ENCODE peak calls at places on chromosomes 1 and 21, in five cellular contexts. One of them, this sample, is unnamed.

GRCh38 chr1:70034403-70034802 is 171.0 kb downstream of the LRRC40 start:
- DNase-seq in HCT116: peak; percentile 29
- DNase-seq in H1: no peak
- DNase-seq in SK-N-SH: peak; percentile 8
- DNase-seq in K562: peak; percentile 14
- DNase-seq in this sample: no peak

GRCh38 chr1:111176678-111177077 is 23.8 kb downstream of the DENND2D start:
- DNase-seq in HCT116: no peak
- DNase-seq in K562: no peak
- DNase-seq in SK-N-SH: no peak
- DNase-seq in H1: no peak
- DNase-seq in this sample: no peak

GRCh38 chr21:19565587-19565986 is 1162.0 kb upstream of the TMPRSS15 start:
- DNase-seq in H1: no peak
- DNase-seq in SK-N-SH: no peak
- DNase-seq in K562: no peak
- DNase-seq in HCT116: no peak
- DNase-seq in this sample: no peak

GRCh38 chr1:218636548-218636947 is 291.4 kb downstream of the TGFB2 start:
- DNase-seq in SK-N-SH: no peak
- DNase-seq in H1: no peak
- DNase-seq in HCT116: no peak
- DNase-seq in K562: no peak
- DNase-seq in this sample: no peak

GRCh38 chr1:181073638-181074037 is 14.9 kb upstream of the IER5 start:
- DNase-seq in H1: no peak
- DNase-seq in K562: no peak
- DNase-seq in HCT116: no peak
- DNase-seq in SK-N-SH: no peak
- DNase-seq in this sample: no peak

GRCh38 chr1:39084191-39084590 is 58.0 kb downstream of the NDUFS5 start:
- DNase-seq in HCT116: no peak
- DNase-seq in SK-N-SH: no peak
- DNase-seq in H1: no peak
- DNase-seq in K562: no peak
- DNase-seq in this sample: no peak

GRCh38 chr1:58908539-58909161 is 124.8 kb upstream of the JUN start:
- DNase-seq in H1: no peak
- DNase-seq in HCT116: no peak
- DNase-seq in SK-N-SH: no peak
- DNase-seq in K562: no peak
- DNase-seq in this sample: no peak

GRCh38 chr1:13851726-13852125 is 151.7 kb downstream of the PRDM2 start:
- DNase-seq in K562: no peak
- DNase-seq in HCT116: no peak
- DNase-seq in SK-N-SH: no peak
- DNase-seq in H1: no peak
- DNase-seq in this sample: no peak

GRCh38 chr1:19066874-19067186 is 110.4 kb upstream of the IFFO2 start:
- DNase-seq in SK-N-SH: no peak
- DNase-seq in HCT116: no peak
- DNase-seq in K562: no peak
- DNase-seq in H1: no peak
- DNase-seq in this sample: no peak

GRCh38 chr1:55257958-55258357 is 42.8 kb upstream of the USP24 start:
- DNase-seq in HCT116: no peak
- DNase-seq in H1: no peak
- DNase-seq in SK-N-SH: no peak
- DNase-seq in K562: no peak
- DNase-seq in this sample: no peak

GRCh38 chr1:207084701-207085180 is 3.9 kb upstream of the C4BPB start:
- DNase-seq in HCT116: peak; percentile 69
- DNase-seq in K562: peak; percentile 77
- DNase-seq in SK-N-SH: peak; percentile 45
- DNase-seq in H1: peak; percentile 27
- DNase-seq in this sample: peak; percentile 47

GRCh38 chr1:7579016-7579415 is 192.1 kb upstream of the VAMP3 start:
- DNase-seq in K562: no peak
- DNase-seq in SK-N-SH: no peak
- DNase-seq in H1: no peak
- DNase-seq in HCT116: no peak
- DNase-seq in this sample: no peak

GRCh38 chr1:55987491-55988255 is 591.7 kb downstream of the PLPP3 start:
- DNase-seq in K562: no peak
- DNase-seq in SK-N-SH: no peak
- DNase-seq in HCT116: no peak
- DNase-seq in H1: peak; percentile 5
- DNase-seq in this sample: no peak

GRCh38 chr1:193260056-193260750 is 73.8 kb upstream of the B3GALT2 start:
- DNase-seq in K562: no peak
- DNase-seq in SK-N-SH: no peak
- DNase-seq in HCT116: no peak
- DNase-seq in H1: no peak
- DNase-seq in this sample: no peak

GRCh38 chr1:226401407-226402303 is 6.2 kb downstream of the PARP1 start:
- DNase-seq in HCT116: no peak
- DNase-seq in K562: no peak
- DNase-seq in SK-N-SH: no peak
- DNase-seq in H1: no peak
- DNase-seq in this sample: no peak

GRCh38 chr1:101299166-101299565 is 62.3 kb downstream of the S1PR1 start:
- DNase-seq in HCT116: no peak
- DNase-seq in K562: no peak
- DNase-seq in H1: no peak
- DNase-seq in SK-N-SH: no peak
- DNase-seq in this sample: no peak

GRCh38 chr1:39892611-39893595 is 8.8 kb downstream of the MYCL start:
- DNase-seq in SK-N-SH: no peak
- DNase-seq in K562: peak; percentile 67
- DNase-seq in HCT116: no peak
- DNase-seq in H1: no peak
- DNase-seq in this sample: no peak

GRCh38 chr1:203219934-203220333 is 9.5 kb downstream of the CHIT1 start:
- DNase-seq in HCT116: no peak
- DNase-seq in K562: no peak
- DNase-seq in SK-N-SH: no peak
- DNase-seq in H1: no peak
- DNase-seq in this sample: no peak

GRCh38 chr1:71156633-71157032 is 75.8 kb upstream of the ZRANB2 start:
- DNase-seq in H1: no peak
- DNase-seq in SK-N-SH: no peak
- DNase-seq in K562: no peak
- DNase-seq in HCT116: no peak
- DNase-seq in this sample: no peak

GRCh38 chr1:164772635-164773034 is 213.7 kb downstream of the PBX1 start:
- DNase-seq in K562: peak; percentile 46
- DNase-seq in HCT116: peak; percentile 75
- DNase-seq in SK-N-SH: no peak
- DNase-seq in H1: no peak
- DNase-seq in this sample: no peak

GRCh38 chr1:245258271-245258920 is 103.6 kb downstream of the KIF26B start:
- DNase-seq in K562: no peak
- DNase-seq in SK-N-SH: no peak
- DNase-seq in H1: no peak
- DNase-seq in HCT116: no peak
- DNase-seq in this sample: no peak

GRCh38 chr1:214453109-214453722 is 98.2 kb downstream of the PTPN14 start:
- DNase-seq in H1: no peak
- DNase-seq in HCT116: no peak
- DNase-seq in SK-N-SH: no peak
- DNase-seq in K562: no peak
- DNase-seq in this sample: no peak

GRCh38 chr1:178495158-178495557 is 1.6 kb downstream of the CLEC20A start:
- DNase-seq in HCT116: no peak
- DNase-seq in H1: no peak
- DNase-seq in SK-N-SH: no peak
- DNase-seq in K562: no peak
- DNase-seq in this sample: no peak

GRCh38 chr1:172781513-172782140 is 122.7 kb downstream of the FASLG start:
- DNase-seq in SK-N-SH: no peak
- DNase-seq in H1: no peak
- DNase-seq in K562: no peak
- DNase-seq in HCT116: no peak
- DNase-seq in this sample: no peak

GRCh38 chr1:68470388-68470970 is 20.7 kb upstream of the RPE65 start:
- DNase-seq in SK-N-SH: no peak
- DNase-seq in K562: no peak
- DNase-seq in HCT116: no peak
- DNase-seq in H1: no peak
- DNase-seq in this sample: no peak

GRCh38 chr1:66282343-66282852 is 251.6 kb upstream of the SGIP1 start:
- DNase-seq in HCT116: peak; percentile 68
- DNase-seq in H1: no peak
- DNase-seq in K562: no peak
- DNase-seq in SK-N-SH: no peak
- DNase-seq in this sample: no peak

GRCh38 chr1:97936976-97937375 is 16.1 kb upstream of the DPYD start:
- DNase-seq in K562: no peak
- DNase-seq in H1: no peak
- DNase-seq in HCT116: no peak
- DNase-seq in SK-N-SH: no peak
- DNase-seq in this sample: no peak

GRCh38 chr1:184028854-184029623 is 8.5 kb downstream of the COLGALT2 start:
- DNase-seq in SK-N-SH: peak; percentile 9
- DNase-seq in HCT116: no peak
- DNase-seq in H1: no peak
- DNase-seq in K562: no peak
- DNase-seq in this sample: no peak

GRCh38 chr1:50531601-50532000 is 108.4 kb upstream of the DMRTA2 start:
- DNase-seq in H1: no peak
- DNase-seq in K562: no peak
- DNase-seq in HCT116: no peak
- DNase-seq in SK-N-SH: no peak
- DNase-seq in this sample: no peak

GRCh38 chr1:17168480-17168878 is 36.4 kb upstream of the PADI1 start:
- DNase-seq in HCT116: no peak
- DNase-seq in SK-N-SH: no peak
- DNase-seq in K562: no peak
- DNase-seq in H1: no peak
- DNase-seq in this sample: no peak

GRCh38 chr1:16612332-16613172 is 812 bp downstream of the NBPF1 start:
- DNase-seq in SK-N-SH: peak; percentile 70
- DNase-seq in HCT116: no peak
- DNase-seq in H1: no peak
- DNase-seq in K562: peak; percentile 63
- DNase-seq in this sample: no peak

GRCh38 chr1:209162651-209163050 is 420.9 kb upstream of the CAMK1G start:
- DNase-seq in H1: no peak
- DNase-seq in HCT116: no peak
- DNase-seq in SK-N-SH: no peak
- DNase-seq in K562: no peak
- DNase-seq in this sample: no peak

GRCh38 chr1:18955442-18956188 is 861 bp downstream of the IFFO2 start:
- DNase-seq in K562: peak; percentile 57
- DNase-seq in SK-N-SH: peak; percentile 80
- DNase-seq in HCT116: no peak
- DNase-seq in H1: no peak
- DNase-seq in this sample: no peak

GRCh38 chr1:206809504-206810084 is 37.3 kb upstream of the IL10 start:
- DNase-seq in SK-N-SH: no peak
- DNase-seq in HCT116: peak; percentile 23
- DNase-seq in H1: no peak
- DNase-seq in K562: no peak
- DNase-seq in this sample: peak; percentile 15

GRCh38 chr1:42529724-42530161 is 66.7 kb downstream of the CCDC30 start:
- DNase-seq in K562: no peak
- DNase-seq in HCT116: no peak
- DNase-seq in H1: no peak
- DNase-seq in SK-N-SH: no peak
- DNase-seq in this sample: peak; percentile 80

GRCh38 chr1:180887841-180888240 is 24.9 kb upstream of the KIAA1614 start:
- DNase-seq in SK-N-SH: no peak
- DNase-seq in HCT116: no peak
- DNase-seq in H1: no peak
- DNase-seq in K562: no peak
- DNase-seq in this sample: no peak

GRCh38 chr1:41072051-41072450 is 50.5 kb upstream of the SLFNL1 start:
- DNase-seq in HCT116: no peak
- DNase-seq in K562: no peak
- DNase-seq in SK-N-SH: no peak
- DNase-seq in H1: no peak
- DNase-seq in this sample: no peak

GRCh38 chr1:41078616-41079015 is 57.1 kb upstream of the SLFNL1 start:
- DNase-seq in SK-N-SH: no peak
- DNase-seq in H1: no peak
- DNase-seq in K562: no peak
- DNase-seq in HCT116: no peak
- DNase-seq in this sample: no peak

GRCh38 chr1:41078193-41078592 is 56.7 kb upstream of the SLFNL1 start:
- DNase-seq in HCT116: no peak
- DNase-seq in H1: no peak
- DNase-seq in K562: no peak
- DNase-seq in SK-N-SH: no peak
- DNase-seq in this sample: no peak

GRCh38 chr1:41073971-41074370 is 52.4 kb upstream of the SLFNL1 start:
- DNase-seq in SK-N-SH: no peak
- DNase-seq in HCT116: no peak
- DNase-seq in K562: no peak
- DNase-seq in H1: no peak
- DNase-seq in this sample: no peak
- TF ChIP-seq SIN3A in SK-N-SH: no peak
- TF ChIP-seq SIN3A in HCT116: no peak
- TF ChIP-seq SIN3A in K562: no peak
- TF ChIP-seq SIN3A in H1: no peak
- TF ChIP-seq SIN3A in this sample: no peak

GRCh38 chr1:6355621-6356020 is 37.9 kb downstream of the ACOT7 start:
- DNase-seq in HCT116: no peak
- DNase-seq in SK-N-SH: no peak
- DNase-seq in H1: no peak
- DNase-seq in K562: no peak
- DNase-seq in this sample: no peak
- H3K27ac ChIP-seq in HCT116: no peak overlapping the region
- H3K27ac ChIP-seq in SK-N-SH: no peak overlapping the region
- H3K27ac ChIP-seq in H1: no peak overlapping the region
- H3K27ac ChIP-seq in K562: no peak overlapping the region
- H3K27ac ChIP-seq in this sample: peak overlapping the region; percentile 12

GRCh38 chr1:67298762-67299161 is 8.9 kb upstream of the IL12RB2 start:
- DNase-seq in SK-N-SH: no peak
- DNase-seq in H1: no peak
- DNase-seq in K562: no peak
- DNase-seq in HCT116: no peak
- DNase-seq in this sample: no peak
- TF ChIP-seq SIN3A in SK-N-SH: no peak
- TF ChIP-seq SIN3A in H1: no peak
- TF ChIP-seq SIN3A in K562: no peak
- TF ChIP-seq SIN3A in HCT116: no peak
- TF ChIP-seq SIN3A in this sample: no peak

GRCh38 chr1:201560328-201561194 is 21.6 kb downstream of the NAV1 start:
- DNase-seq in HCT116: no peak
- DNase-seq in H1: no peak
- DNase-seq in SK-N-SH: no peak
- DNase-seq in K562: no peak
- DNase-seq in this sample: no peak
- H3K27ac ChIP-seq in HCT116: no peak overlapping the region
- H3K27ac ChIP-seq in H1: no peak overlapping the region
- H3K27ac ChIP-seq in SK-N-SH: peak overlapping the region; percentile 95
- H3K27ac ChIP-seq in K562: no peak overlapping the region
- H3K27ac ChIP-seq in this sample: no peak overlapping the region

GRCh38 chr1:6353948-6354658 is 39.5 kb downstream of the ACOT7 start:
- DNase-seq in HCT116: no peak
- DNase-seq in SK-N-SH: no peak
- DNase-seq in K562: peak; percentile 57
- DNase-seq in H1: no peak
- DNase-seq in this sample: no peak
- TF ChIP-seq SIN3A in HCT116: no peak
- TF ChIP-seq SIN3A in SK-N-SH: no peak
- TF ChIP-seq SIN3A in K562: no peak
- TF ChIP-seq SIN3A in H1: no peak
- TF ChIP-seq SIN3A in this sample: no peak